ENCODE peak calls at places on chromosomes 1 and 21, in nine cellular contexts. G is heart left ventricle; O is A549; B is tibial artery; X is GM12878; M is CD8-positive, alpha-beta T cell; S is foreskin fibroblast; R is retinal pigment epithelial cell; K is fibroblast of lung. H is an unnamed sample.

GRCh38 chr1:53957231-53957818 is 11.2 kb downstream of the LRRC42 start:
- DNase-seq in G (no peak), O (no peak), B (no peak), X (no peak), M (no peak), S (peak), R (peak), K (peak), H (peak)

GRCh38 chr21:25456672-25457071 is 150.6 kb downstream of the MRPL39 start:
- DNase-seq in G (no peak), O (no peak), B (no peak), X (peak), M (no peak), S (no peak), R (peak), K (peak), H (peak)

GRCh38 chr1:160657477-160657820 is 10.6 kb upstream of the SLAMF1 start:
- DNase-seq in G (no peak), O (no peak), B (no peak), X (no peak), M (no peak), S (no peak), R (no peak), K (no peak), H (peak)

GRCh38 chr1:3161130-3161840 is 92.3 kb downstream of the PRDM16 start:
- DNase-seq in G (no peak), O (no peak), B (no peak), X (no peak), M (no peak), S (no peak), R (no peak), K (peak), H (no peak)

GRCh38 chr1:114694540-114695310 is 621 bp downstream of the AMPD1 start:
- DNase-seq in G (no peak), O (no peak), B (no peak), X (no peak), M (no peak), S (no peak), R (no peak), K (no peak), H (no peak)

GRCh38 chr1:224252466-224252865 is 69.4 kb downstream of the DEGS1 start:
- DNase-seq in G (no peak), O (no peak), B (no peak), X (no peak), M (no peak), S (no peak), R (no peak), K (peak), H (no peak)

GRCh38 chr1:30034627-30035521 is 688.5 kb downstream of the MATN1 start:
- DNase-seq in G (no peak), O (no peak), B (no peak), X (no peak), M (no peak), S (peak), R (no peak), K (peak), H (no peak)

GRCh38 chr1:7479544-7479943 is 291.6 kb upstream of the VAMP3 start:
- DNase-seq in G (no peak), O (no peak), B (no peak), X (no peak), M (no peak), S (no peak), R (no peak), K (no peak), H (no peak)

GRCh38 chr1:57632401-57632800 is 208.5 kb upstream of the DAB1 start:
- DNase-seq in G (no peak), O (no peak), B (no peak), X (no peak), M (no peak), S (no peak), R (no peak), K (peak), H (peak)

GRCh38 chr1:27528701-27529637 is 39.0 kb upstream of the WASF2 start:
- DNase-seq in G (peak), O (no peak), B (peak), X (no peak), M (no peak), S (peak), R (no peak), K (peak), H (peak)

GRCh38 chr1:47031059-47031458 is 7.6 kb downstream of the CYP4X1 start:
- DNase-seq in G (no peak), O (no peak), B (peak), X (no peak), M (no peak), S (peak), R (peak), K (peak), H (peak)

GRCh38 chr1:212430955-212431394 is 1.7 kb upstream of the NENF start:
- DNase-seq in G (no peak), O (no peak), B (no peak), X (no peak), M (no peak), S (no peak), R (no peak), K (no peak), H (no peak)

GRCh38 chr1:221781102-221781744 is 39.3 kb upstream of the DUSP10 start:
- DNase-seq in G (no peak), O (no peak), B (no peak), X (no peak), M (no peak), S (no peak), R (no peak), K (peak), H (no peak)

GRCh38 chr1:212540031-212540430 is 68.5 kb upstream of the ATF3 start:
- DNase-seq in G (no peak), O (no peak), B (no peak), X (no peak), M (no peak), S (no peak), R (no peak), K (no peak), H (no peak)

GRCh38 chr1:113675299-113675698 is 84.0 kb downstream of the PHTF1 start:
- DNase-seq in G (no peak), O (no peak), B (no peak), X (no peak), M (no peak), S (peak), R (no peak), K (peak), H (peak)

GRCh38 chr1:168360151-168360550 is 79.5 kb downstream of the TBX19 start:
- DNase-seq in G (no peak), O (no peak), B (no peak), X (no peak), M (no peak), S (peak), R (no peak), K (peak), H (peak)

GRCh38 chr1:183039985-183040447 is 16.8 kb downstream of the LAMC1 start:
- DNase-seq in G (no peak), O (no peak), B (no peak), X (no peak), M (no peak), S (peak), R (no peak), K (peak), H (peak)

GRCh38 chr1:7315946-7316345 is 455.1 kb upstream of the VAMP3 start:
- DNase-seq in G (no peak), O (no peak), B (no peak), X (no peak), M (no peak), S (no peak), R (no peak), K (no peak), H (no peak)

GRCh38 chr1:107434379-107434728 is 293.5 kb downstream of the NTNG1 start:
- DNase-seq in G (no peak), O (no peak), B (no peak), X (no peak), M (no peak), S (no peak), R (no peak), K (no peak), H (no peak)

GRCh38 chr1:15282038-15282437 is 35.0 kb downstream of the FHAD1 start:
- DNase-seq in G (no peak), O (no peak), B (no peak), X (no peak), M (no peak), S (no peak), R (no peak), K (no peak), H (no peak)

GRCh38 chr1:15280416-15280815 is 33.4 kb downstream of the FHAD1 start:
- DNase-seq in G (no peak), O (no peak), B (no peak), X (no peak), M (no peak), S (no peak), R (no peak), K (no peak), H (no peak)

GRCh38 chr1:15282810-15283474 is 35.9 kb downstream of the FHAD1 start:
- DNase-seq in G (peak), O (no peak), B (no peak), X (no peak), M (no peak), S (no peak), R (no peak), K (no peak), H (no peak)

GRCh38 chr1:15286452-15286851 is 39.4 kb downstream of the FHAD1 start:
- DNase-seq in G (no peak), O (no peak), B (no peak), X (no peak), M (no peak), S (no peak), R (no peak), K (no peak), H (no peak)

DNA sequence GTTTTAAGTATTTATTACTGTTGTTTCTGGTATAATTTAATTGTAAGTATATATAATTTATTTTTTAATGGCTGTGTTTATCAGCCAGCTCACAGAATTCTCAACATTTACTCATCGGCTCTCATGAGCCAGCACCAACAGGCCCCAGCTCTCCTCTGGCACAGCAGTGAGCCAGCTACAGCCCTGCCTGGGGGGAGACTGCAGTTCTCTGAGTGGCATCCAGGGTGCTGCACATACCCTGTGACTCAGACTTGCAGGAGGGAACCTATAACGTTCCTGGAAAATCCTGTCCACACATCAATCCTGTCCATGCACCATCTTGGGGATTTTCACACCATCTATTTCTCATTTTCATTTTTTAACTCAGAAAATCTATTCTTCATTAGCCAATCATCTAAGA is 36.5 kb downstream of the FHAD1 start:
- DNase-seq in G (no peak), O (peak), B (no peak), X (no peak), M (no peak), S (no peak), R (no peak), K (peak), H (no peak)
- TF ChIP-seq CTCF in G (peak), O (no peak), B (peak), X (no peak), M (no peak), S (no peak), R (peak), K (no peak), H (no peak)

GRCh38 chr1:23627065-23627464 is 64.5 kb upstream of the RPL11 start:
- DNase-seq in G (no peak), O (no peak), B (no peak), X (no peak), M (no peak), S (no peak), R (no peak), K (no peak), H (no peak)
- H3K4me3 ChIP-seq in G (no peak), O (no peak), B (no peak), X (no peak), M (peak), S (no peak), R (no peak), K (no peak), H (no peak)

GRCh38 chr1:209590405-209590804 is 6.9 kb downstream of the CAMK1G start:
- DNase-seq in G (no peak), O (no peak), B (no peak), X (no peak), M (no peak), S (peak), R (no peak), K (peak), H (peak)
- TF ChIP-seq CTCF in G (peak), O (no peak), B (no peak), X (no peak), M (no peak), S (peak), R (peak), K (no peak), H (peak)

GRCh38 chr1:44089371-44090070 is 29.1 kb upstream of the KLF17 start:
- DNase-seq in G (no peak), O (no peak), B (no peak), X (no peak), M (no peak), S (peak), R (no peak), K (peak), H (no peak)
- H3K4me3 ChIP-seq in G (no peak), O (no peak), B (no peak), X (no peak), M (no peak), S (no peak), R (no peak), K (no peak), H (no peak)

DNA sequence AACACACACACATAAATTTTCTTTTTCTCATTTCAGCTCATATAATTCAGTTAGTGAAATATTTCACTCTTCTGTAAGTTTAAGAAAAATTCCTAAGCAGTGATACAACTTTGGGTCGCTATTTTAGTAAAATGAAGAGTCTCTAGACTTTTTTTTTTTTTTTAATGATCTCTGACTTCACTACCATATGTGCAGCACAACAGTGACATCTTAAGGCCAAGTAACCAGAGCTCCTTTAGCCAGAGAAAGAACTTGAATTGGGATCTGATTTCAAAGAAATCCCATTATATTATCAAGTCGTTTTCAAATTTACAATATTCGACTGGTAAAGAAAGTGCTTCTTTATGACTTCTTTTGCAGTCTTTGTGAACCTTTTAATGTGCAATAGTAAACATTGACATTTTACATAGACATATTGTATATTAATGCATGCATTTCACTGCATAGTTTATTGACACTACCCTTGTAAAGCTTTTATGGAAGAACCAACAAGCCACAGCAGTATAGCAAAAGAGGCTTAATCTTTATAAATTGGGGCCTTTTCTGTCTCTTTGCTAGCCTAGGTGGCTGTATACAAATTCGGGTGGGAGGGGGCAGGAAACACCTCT is 62.2 kb downstream of the LRRC40 start:
- DNase-seq in G (no peak), O (no peak), B (no peak), X (no peak), M (no peak), S (peak), R (no peak), K (peak), H (peak)
- TF ChIP-seq CTCF in G (no peak), O (no peak), B (peak), X (no peak), M (no peak), S (peak), R (peak), K (peak), H (peak)

DNA sequence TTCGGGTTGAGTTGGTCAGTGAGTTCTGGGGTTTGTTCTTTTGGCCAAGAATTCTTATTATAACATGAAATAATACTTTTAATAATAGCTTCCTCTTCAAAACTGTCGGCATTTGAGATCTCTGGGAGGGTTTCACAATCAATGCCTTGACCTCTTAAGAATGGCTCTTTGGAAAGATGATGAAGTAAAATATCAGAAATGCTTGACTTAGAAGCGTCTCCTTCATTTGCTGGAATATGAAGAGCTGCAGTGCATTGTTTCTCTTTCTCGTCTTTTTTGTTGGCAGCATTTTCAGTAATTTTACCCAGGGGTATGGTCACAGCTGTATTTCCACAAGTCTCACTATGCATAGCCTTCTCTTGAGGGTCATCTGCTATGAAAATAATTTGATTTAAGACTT is 4.8 kb downstream of the AKNAD1 start:
- DNase-seq in G (no peak), O (no peak), B (no peak), X (no peak), M (no peak), S (peak), R (no peak), K (no peak), H (peak)
- H3K4me3 ChIP-seq in G (no peak), O (no peak), B (no peak), X (no peak), M (no peak), S (peak), R (no peak), K (no peak), H (no peak)

H was measured in cardiac fibroblast.